ENCODE peak calls at places on chromosomes 4 and X, in five cellular contexts. S, V, W, B and F are unnamed samples.

GRCh38 chr4:73735231-73735630 is 5.1 kb upstream of the CXCL8 start:
- DNase-seq in S (no peak), V (no peak), W (no peak), B (no peak), F (no peak)

GRCh38 chr4:62517721-62518120 is 1317.6 kb downstream of the ADGRL3 start:
- DNase-seq in S (no peak), V (no peak), W (no peak), B (no peak), F (no peak)

GRCh38 chrX:70434914-70435586 is 9.6 kb upstream of the DLG3 start:
- DNase-seq in S (no peak), V (peak), W (no peak), B (no peak), F (no peak)

GRCh38 chr4:24855741-24856140 is 57.1 kb downstream of the CCDC149 start:
- DNase-seq in S (no peak), V (no peak), W (no peak), B (no peak), F (no peak)

GRCh38 chr4:39559641-39560040 is 32.4 kb upstream of the UGDH start:
- DNase-seq in S (peak), V (no peak), W (no peak), B (no peak), F (no peak)

GRCh38 chr4:42638993-42639392 is 17.9 kb downstream of the ATP8A1 start:
- DNase-seq in S (no peak), V (no peak), W (peak), B (no peak), F (no peak)

GRCh38 chr4:184617611-184618196 is 31.5 kb downstream of the CASP3 start:
- DNase-seq in S (peak), V (no peak), W (no peak), B (no peak), F (no peak)

GRCh38 chrX:23623797-23624196 is 43.5 kb upstream of the PRDX4 start:
- DNase-seq in S (no peak), V (no peak), W (no peak), B (no peak), F (no peak)

GRCh38 chr4:56752985-56753384 is 68.5 kb downstream of the SPINK2 start:
- DNase-seq in S (peak), V (no peak), W (no peak), B (no peak), F (no peak)

GRCh38 chr4:153618831-153619230 is 65.2 kb upstream of the TLR2 start:
- DNase-seq in S (no peak), V (no peak), W (no peak), B (no peak), F (no peak)

GRCh38 chr4:15162465-15163283 is 160.4 kb downstream of the CPEB2 start:
- DNase-seq in S (peak), V (no peak), W (no peak), B (no peak), F (no peak)

GRCh38 chrX:101918746-101919145 is 13.1 kb downstream of the ZMAT1 start:
- DNase-seq in S (no peak), V (no peak), W (no peak), B (no peak), F (no peak)

GRCh38 chr4:47326067-47326466 is 137.4 kb downstream of the COMMD8 start:
- DNase-seq in S (no peak), V (no peak), W (no peak), B (no peak), F (no peak)

GRCh38 chr4:179867300-179867878 is 2375.8 kb upstream of the TENM3 start:
- DNase-seq in S (peak), V (no peak), W (peak), B (peak), F (peak)

GRCh38 chrX:12984629-12985303 is 9.9 kb downstream of the TMSB4X start:
- DNase-seq in S (no peak), V (no peak), W (peak), B (no peak), F (no peak)

GRCh38 chrX:1453951-1454785 is 1.5 kb upstream of the ASMTL start:
- DNase-seq in S (peak), V (peak), W (peak), B (peak), F (peak)

GRCh38 chrX:139929876-139930275 is 3.0 kb downstream of the ATP11C start:
- DNase-seq in S (peak), V (no peak), W (no peak), B (no peak), F (no peak)

GRCh38 chr4:139800082-139800481 is 134.5 kb downstream of the MGST2 start:
- DNase-seq in S (no peak), V (no peak), W (no peak), B (no peak), F (no peak)

GRCh38 chrX:119880552-119881437 is 9.2 kb downstream of the NDUFA1 start:
- DNase-seq in S (peak), V (no peak), W (peak), B (no peak), F (peak)

GRCh38 chrX:30304866-30305265 is 4.3 kb downstream of the NR0B1 start:
- DNase-seq in S (no peak), V (no peak), W (no peak), B (no peak), F (no peak)

GRCh38 chr4:123361195-123361861 is 35.3 kb upstream of the SPRY1 start:
- DNase-seq in S (no peak), V (no peak), W (no peak), B (no peak), F (no peak)

GRCh38 chr4:153725070-153725810 is 34.6 kb downstream of the RNF175 start:
- DNase-seq in S (no peak), V (no peak), W (no peak), B (no peak), F (no peak)

GRCh38 chr4:87527446-87528240 is 1.5 kb downstream of the SPARCL1 start:
- DNase-seq in S (no peak), V (no peak), W (no peak), B (no peak), F (no peak)

GRCh38 chrX:20595928-20596550 is 329.3 kb upstream of the RPS6KA3 start:
- DNase-seq in S (no peak), V (no peak), W (peak), B (peak), F (no peak)

GRCh38 chr4:48708610-48709009 is 71.5 kb downstream of the FRYL start:
- DNase-seq in S (no peak), V (no peak), W (no peak), B (no peak), F (no peak)

GRCh38 chr4:87624698-87625097 is 16.4 kb downstream of the DSPP start:
- DNase-seq in S (no peak), V (no peak), W (no peak), B (no peak), F (no peak)

GRCh38 chr4:88697588-88698329 is at the start of gene NAP1L5:
- DNase-seq in S (peak), V (peak), W (peak), B (peak), F (peak)

GRCh38 chr4:157245351-157245750 is 24.8 kb downstream of the GRIA2 start:
- DNase-seq in S (no peak), V (no peak), W (no peak), B (no peak), F (no peak)

GRCh38 chr4:57077550-57078311 is 32.5 kb downstream of the IGFBP7 start:
- DNase-seq in S (no peak), V (no peak), W (no peak), B (no peak), F (no peak)

GRCh38 chr4:122612540-122612939 is 8.3 kb downstream of the IL21 start:
- DNase-seq in S (no peak), V (no peak), W (no peak), B (no peak), F (no peak)